ENCODE peak calls at places on chromosomes 16 and 17, in four cellular contexts. One of them, this sample, is unnamed.

GRCh38 chr16:51151435-51151950 is 423 bp upstream of the SALL1 start:
- DNase-seq in trophoblast cell: no peak
- DNase-seq in H9: peak; percentile 88
- DNase-seq in mesenchymal stem cell: peak; percentile 93
- DNase-seq in this sample: peak; percentile 92

GRCh38 chr17:72691017-72691416 is 401.5 kb downstream of the SLC39A11 start:
- DNase-seq in trophoblast cell: no peak
- DNase-seq in mesenchymal stem cell: no peak
- DNase-seq in H9: no peak
- DNase-seq in this sample: no peak

GRCh38 chr17:78117027-78117981 is 11.3 kb downstream of the TMC6 start:
- DNase-seq in H9: peak; percentile 85
- DNase-seq in mesenchymal stem cell: no peak
- DNase-seq in trophoblast cell: peak; percentile 41
- DNase-seq in this sample: no peak

GRCh38 chr16:716250-716607 is 1.3 kb downstream of the METRN start:
- DNase-seq in trophoblast cell: no peak
- DNase-seq in mesenchymal stem cell: peak; percentile 44
- DNase-seq in H9: peak; percentile 55
- DNase-seq in this sample: peak; percentile 84

GRCh38 chr16:65621640-65622039 is 499.8 kb upstream of the CDH11 start:
- DNase-seq in mesenchymal stem cell: no peak
- DNase-seq in H9: no peak
- DNase-seq in trophoblast cell: no peak
- DNase-seq in this sample: no peak

GRCh38 chr17:45077643-45078042 is 16.5 kb downstream of the NMT1 start:
- DNase-seq in mesenchymal stem cell: no peak
- DNase-seq in H9: no peak
- DNase-seq in trophoblast cell: no peak
- DNase-seq in this sample: no peak

GRCh38 chr17:48528153-48528912 is 2.5 kb downstream of the HOXB1 start:
- DNase-seq in mesenchymal stem cell: peak; percentile 10
- DNase-seq in trophoblast cell: no peak
- DNase-seq in H9: peak; percentile 74
- DNase-seq in this sample: no peak

GRCh38 chr16:67936124-67936875 is at the start of gene PSMB10:
- DNase-seq in H9: no peak
- DNase-seq in trophoblast cell: peak; percentile 32
- DNase-seq in mesenchymal stem cell: peak; percentile 91
- DNase-seq in this sample: peak; percentile 37

GRCh38 chr17:55414983-55415382 is 6.7 kb downstream of the MMD start:
- DNase-seq in H9: no peak
- DNase-seq in trophoblast cell: no peak
- DNase-seq in mesenchymal stem cell: no peak
- DNase-seq in this sample: no peak

GRCh38 chr17:20300399-20301037 is 166.8 kb downstream of the LGALS9B start:
- DNase-seq in H9: no peak
- DNase-seq in trophoblast cell: peak; percentile 65
- DNase-seq in mesenchymal stem cell: peak; percentile 80
- DNase-seq in this sample: no peak

DNA sequence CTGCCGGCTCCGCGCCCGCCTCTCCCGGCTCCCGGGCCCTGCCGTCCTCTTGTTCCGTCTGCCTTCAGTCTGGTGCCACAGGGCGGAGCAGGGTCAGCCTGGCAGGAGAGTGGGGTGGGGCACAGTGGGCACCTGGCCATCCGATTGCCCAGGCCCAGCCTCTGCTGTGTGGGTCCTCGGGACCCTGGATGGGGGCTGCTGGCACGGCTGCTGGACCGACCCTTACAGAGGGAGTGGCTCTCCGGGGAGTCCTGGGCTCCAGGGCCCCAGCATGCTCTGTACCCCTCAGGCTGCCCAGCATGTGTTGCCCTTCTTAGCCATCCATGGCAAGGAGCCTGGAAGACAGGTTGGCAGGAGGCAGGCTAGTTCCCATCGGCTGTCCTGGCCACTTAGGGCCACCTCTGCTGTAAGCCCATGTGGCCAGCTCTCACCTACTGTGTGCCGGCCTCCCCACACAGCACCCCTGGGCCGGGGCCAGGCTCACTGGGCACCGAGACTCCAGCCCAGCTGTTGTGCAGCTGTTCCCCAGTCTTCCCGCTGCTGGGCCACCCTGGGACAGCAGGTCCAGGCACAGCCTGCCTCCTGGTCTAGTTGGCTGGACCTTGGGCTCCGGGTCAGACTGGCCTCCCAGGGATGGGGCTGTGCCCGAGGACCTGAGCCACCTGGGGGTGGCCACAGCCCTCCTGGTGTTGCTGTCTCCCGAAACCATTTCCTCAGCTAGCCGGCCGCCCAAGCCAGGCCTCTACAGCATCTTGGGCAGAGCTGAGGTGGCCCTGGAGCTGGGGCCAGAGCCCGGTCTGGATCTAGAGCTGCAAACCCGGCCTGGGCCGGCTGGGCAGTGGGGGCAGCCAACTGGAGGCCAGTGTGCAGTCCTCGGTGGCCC is 24.9 kb downstream of the BAHCC1 start:
- DNase-seq in trophoblast cell: no peak
- DNase-seq in mesenchymal stem cell: peak; percentile 50
- DNase-seq in H9: no peak
- DNase-seq in this sample: no peak
- H3K14ac ChIP-seq in trophoblast cell: no peak overlapping the region
- H3K14ac ChIP-seq in mesenchymal stem cell: no peak overlapping the region
- H3K14ac ChIP-seq in H9: no peak overlapping the region
- H3K14ac ChIP-seq in this sample: peak overlapping the region; percentile 82

DNA sequence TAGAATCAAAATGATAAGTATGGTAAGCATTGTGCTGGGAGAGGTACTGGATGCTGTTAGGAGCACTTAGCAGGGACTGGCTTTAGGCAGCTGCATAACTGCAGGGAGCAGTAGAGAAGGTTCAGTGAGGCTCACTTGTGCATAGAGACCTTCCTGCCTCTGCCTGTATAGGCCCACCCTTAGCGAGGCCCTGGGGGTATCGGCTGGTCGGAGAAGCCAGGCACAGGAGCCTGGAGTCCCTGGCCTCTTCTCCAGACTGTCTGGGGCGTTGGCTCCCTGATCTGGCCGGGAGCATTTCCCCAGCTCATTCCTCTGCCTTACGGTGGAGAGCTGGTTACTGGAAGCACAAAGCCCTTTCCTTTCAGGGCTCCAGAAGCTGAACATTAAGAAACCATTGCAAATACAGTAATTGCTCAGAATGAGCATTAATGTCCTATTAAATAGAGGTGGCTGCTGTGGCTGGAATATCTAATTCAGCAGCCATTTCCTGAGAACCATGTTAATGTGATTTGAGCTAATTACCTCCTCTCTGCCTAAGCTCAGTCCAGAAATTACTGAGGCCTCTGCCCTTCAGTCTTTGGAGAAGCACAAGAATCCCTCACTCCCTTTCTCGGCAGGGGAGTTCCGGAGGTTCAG is 18.8 kb upstream of the TMEM220 start:
- DNase-seq in H9: no peak
- DNase-seq in trophoblast cell: no peak
- DNase-seq in mesenchymal stem cell: no peak
- DNase-seq in this sample: no peak
- H2BK5ac ChIP-seq in H9: no peak overlapping the region
- H2BK5ac ChIP-seq in trophoblast cell: no peak overlapping the region
- H2BK5ac ChIP-seq in mesenchymal stem cell: no peak overlapping the region
- H2BK5ac ChIP-seq in this sample: no peak overlapping the region

GRCh38 chr16:66740010-66740409 is 11.4 kb downstream of the DYNC1LI2 start:
- DNase-seq in H9: peak; percentile 60
- DNase-seq in mesenchymal stem cell: peak; percentile 55
- DNase-seq in trophoblast cell: peak; percentile 67
- DNase-seq in this sample: peak; percentile 46
- H3K4me2 ChIP-seq in H9: no peak overlapping the region
- H3K4me2 ChIP-seq in mesenchymal stem cell: no peak overlapping the region
- H3K4me2 ChIP-seq in trophoblast cell: no peak overlapping the region
- H3K4me2 ChIP-seq in this sample: no peak overlapping the region

GRCh38 chr17:35666070-35666469 is 65.4 kb upstream of the RASL10B start:
- DNase-seq in trophoblast cell: no peak
- DNase-seq in mesenchymal stem cell: peak; percentile 18
- DNase-seq in H9: no peak
- DNase-seq in this sample: no peak

GRCh38 chr17:35665662-35666061 is 65.8 kb upstream of the RASL10B start:
- DNase-seq in mesenchymal stem cell: no peak
- DNase-seq in H9: no peak
- DNase-seq in trophoblast cell: no peak
- DNase-seq in this sample: no peak

GRCh38 chr17:35666967-35667552 is 64.4 kb upstream of the RASL10B start:
- DNase-seq in H9: no peak
- DNase-seq in trophoblast cell: no peak
- DNase-seq in mesenchymal stem cell: peak; percentile 12
- DNase-seq in this sample: no peak

GRCh38 chr17:35664685-35665084 is 66.8 kb upstream of the RASL10B start:
- DNase-seq in H9: no peak
- DNase-seq in trophoblast cell: no peak
- DNase-seq in mesenchymal stem cell: no peak
- DNase-seq in this sample: no peak

DNA sequence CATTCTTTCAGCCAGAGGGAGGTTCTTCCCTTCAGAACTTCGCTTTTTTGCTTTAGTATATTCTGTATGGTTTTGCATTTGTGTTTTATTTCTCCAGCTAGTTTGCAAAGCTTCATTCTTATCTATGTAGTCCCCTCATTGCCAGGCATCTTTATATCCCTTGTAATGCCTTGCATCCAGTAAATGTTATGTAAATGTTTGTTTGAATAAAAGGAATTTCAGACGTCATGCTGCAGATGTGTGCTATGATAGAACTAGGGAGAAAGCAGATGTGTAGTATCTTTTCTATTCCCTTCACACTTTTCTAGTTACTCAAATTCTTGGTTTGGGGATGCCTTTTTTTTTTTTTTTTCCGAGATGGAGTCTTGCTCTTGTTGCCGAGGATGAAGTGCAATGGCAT is 62.6 kb upstream of the RASL10B start:
- DNase-seq in H9: no peak
- DNase-seq in trophoblast cell: no peak
- DNase-seq in mesenchymal stem cell: no peak
- DNase-seq in this sample: no peak
- H3K14ac ChIP-seq in H9: no peak overlapping the region
- H3K14ac ChIP-seq in trophoblast cell: no peak overlapping the region
- H3K14ac ChIP-seq in mesenchymal stem cell: no peak overlapping the region
- H3K14ac ChIP-seq in this sample: no peak overlapping the region